ENCODE peak calls at places on chromosomes 5 and 9, in seven cellular contexts. One of them, this sample, is unnamed.

GRCh38 chr9:80867731-80868130 is 821.6 kb downstream of the TLE1 start:
- DNase-seq in upper lobe of left lung: no peak
- DNase-seq in WTC11: no peak
- DNase-seq in left ventricle myocardium inferior: no peak
- DNase-seq in upper lobe of right lung: no peak
- DNase-seq in NAMALWA: no peak
- DNase-seq in small intestine: no peak
- DNase-seq in this sample: no peak

GRCh38 chr9:133615897-133616188 is 6.7 kb upstream of the FAM163B start:
- DNase-seq in upper lobe of left lung: no peak
- DNase-seq in WTC11: no peak
- DNase-seq in left ventricle myocardium inferior: no peak
- DNase-seq in upper lobe of right lung: no peak
- DNase-seq in NAMALWA: no peak
- DNase-seq in small intestine: no peak
- DNase-seq in this sample: no peak

GRCh38 chr5:34490501-34491250 is 165.5 kb upstream of the RAI14 start:
- DNase-seq in upper lobe of left lung: no peak
- DNase-seq in WTC11: peak
- DNase-seq in left ventricle myocardium inferior: no peak
- DNase-seq in upper lobe of right lung: no peak
- DNase-seq in NAMALWA: no peak
- DNase-seq in small intestine: no peak
- DNase-seq in this sample: no peak

GRCh38 chr9:105191508-105192118 is 52.8 kb upstream of the SLC44A1 start:
- DNase-seq in upper lobe of left lung: no peak
- DNase-seq in WTC11: no peak
- DNase-seq in left ventricle myocardium inferior: no peak
- DNase-seq in upper lobe of right lung: no peak
- DNase-seq in NAMALWA: no peak
- DNase-seq in small intestine: peak
- DNase-seq in this sample: peak

GRCh38 chr9:110728058-110728457 is 59.5 kb downstream of the MUSK start:
- DNase-seq in upper lobe of left lung: no peak
- DNase-seq in WTC11: no peak
- DNase-seq in left ventricle myocardium inferior: no peak
- DNase-seq in upper lobe of right lung: no peak
- DNase-seq in NAMALWA: no peak
- DNase-seq in small intestine: no peak
- DNase-seq in this sample: no peak

GRCh38 chr9:129460323-129461261 is 160.3 kb downstream of the C9orf50 start:
- DNase-seq in upper lobe of left lung: peak
- DNase-seq in WTC11: peak
- DNase-seq in left ventricle myocardium inferior: peak
- DNase-seq in upper lobe of right lung: peak
- DNase-seq in NAMALWA: peak
- DNase-seq in small intestine: peak
- DNase-seq in this sample: peak

GRCh38 chr9:114504341-114505186 is 709 bp downstream of the WHRN start:
- DNase-seq in upper lobe of left lung: peak
- DNase-seq in WTC11: peak
- DNase-seq in left ventricle myocardium inferior: peak
- DNase-seq in upper lobe of right lung: peak
- DNase-seq in NAMALWA: no peak
- DNase-seq in small intestine: peak
- DNase-seq in this sample: peak

GRCh38 chr9:12739014-12739413 is 35.8 kb upstream of the LURAP1L start:
- DNase-seq in upper lobe of left lung: no peak
- DNase-seq in WTC11: no peak
- DNase-seq in left ventricle myocardium inferior: no peak
- DNase-seq in upper lobe of right lung: no peak
- DNase-seq in NAMALWA: no peak
- DNase-seq in small intestine: no peak
- DNase-seq in this sample: no peak

GRCh38 chr9:138102246-138103051 is 224.9 kb downstream of the CACNA1B start:
- DNase-seq in upper lobe of left lung: peak
- DNase-seq in WTC11: no peak
- DNase-seq in left ventricle myocardium inferior: no peak
- DNase-seq in upper lobe of right lung: peak
- DNase-seq in NAMALWA: no peak
- DNase-seq in small intestine: no peak
- DNase-seq in this sample: no peak

GRCh38 chr9:114989600-114990410 is 59.4 kb upstream of the TNFSF8 start:
- DNase-seq in upper lobe of left lung: peak
- DNase-seq in WTC11: no peak
- DNase-seq in left ventricle myocardium inferior: no peak
- DNase-seq in upper lobe of right lung: no peak
- DNase-seq in NAMALWA: no peak
- DNase-seq in small intestine: no peak
- DNase-seq in this sample: no peak

GRCh38 chr9:131631254-131631653 is 85.9 kb downstream of the PRRT1B start:
- DNase-seq in upper lobe of left lung: no peak
- DNase-seq in WTC11: no peak
- DNase-seq in left ventricle myocardium inferior: no peak
- DNase-seq in upper lobe of right lung: no peak
- DNase-seq in NAMALWA: no peak
- DNase-seq in small intestine: no peak
- DNase-seq in this sample: no peak

GRCh38 chr5:127957183-127957582 is 126.4 kb upstream of the SLC12A2 start:
- DNase-seq in upper lobe of left lung: no peak
- DNase-seq in WTC11: no peak
- DNase-seq in left ventricle myocardium inferior: peak
- DNase-seq in upper lobe of right lung: no peak
- DNase-seq in NAMALWA: no peak
- DNase-seq in small intestine: peak
- DNase-seq in this sample: peak

GRCh38 chr5:96893342-96893741 is 17.0 kb downstream of the ERAP2 start:
- DNase-seq in upper lobe of left lung: no peak
- DNase-seq in WTC11: no peak
- DNase-seq in left ventricle myocardium inferior: no peak
- DNase-seq in upper lobe of right lung: no peak
- DNase-seq in NAMALWA: no peak
- DNase-seq in small intestine: no peak
- DNase-seq in this sample: no peak

GRCh38 chr5:156677963-156678362 is 172.1 kb upstream of the PPP1R2B start:
- DNase-seq in upper lobe of left lung: no peak
- DNase-seq in WTC11: no peak
- DNase-seq in left ventricle myocardium inferior: peak
- DNase-seq in upper lobe of right lung: no peak
- DNase-seq in NAMALWA: no peak
- DNase-seq in small intestine: no peak
- DNase-seq in this sample: no peak

GRCh38 chr9:133658442-133659431 is 22.6 kb downstream of the DBH start:
- DNase-seq in upper lobe of left lung: peak
- DNase-seq in WTC11: peak
- DNase-seq in left ventricle myocardium inferior: peak
- DNase-seq in upper lobe of right lung: no peak
- DNase-seq in NAMALWA: no peak
- DNase-seq in small intestine: peak
- DNase-seq in this sample: peak

GRCh38 chr9:19156026-19156474 is 28.8 kb upstream of the PLIN2 start:
- DNase-seq in upper lobe of left lung: no peak
- DNase-seq in WTC11: no peak
- DNase-seq in left ventricle myocardium inferior: no peak
- DNase-seq in upper lobe of right lung: no peak
- DNase-seq in NAMALWA: no peak
- DNase-seq in small intestine: no peak
- DNase-seq in this sample: no peak

GRCh38 chr9:100601216-100601615 is 23.3 kb downstream of the CAVIN4 start:
- DNase-seq in upper lobe of left lung: no peak
- DNase-seq in WTC11: peak
- DNase-seq in left ventricle myocardium inferior: no peak
- DNase-seq in upper lobe of right lung: no peak
- DNase-seq in NAMALWA: peak
- DNase-seq in small intestine: peak
- DNase-seq in this sample: no peak

GRCh38 chr5:16855475-16855874 is 80.6 kb downstream of the MYO10 start:
- DNase-seq in upper lobe of left lung: no peak
- DNase-seq in WTC11: no peak
- DNase-seq in left ventricle myocardium inferior: no peak
- DNase-seq in upper lobe of right lung: no peak
- DNase-seq in NAMALWA: no peak
- DNase-seq in small intestine: peak
- DNase-seq in this sample: peak

GRCh38 chr9:126496781-126497667 is 116.7 kb upstream of the LMX1B start:
- DNase-seq in upper lobe of left lung: no peak
- DNase-seq in WTC11: no peak
- DNase-seq in left ventricle myocardium inferior: no peak
- DNase-seq in upper lobe of right lung: no peak
- DNase-seq in NAMALWA: no peak
- DNase-seq in small intestine: no peak
- DNase-seq in this sample: no peak

GRCh38 chr5:83312672-83313071 is 158.9 kb upstream of the VCAN start:
- DNase-seq in upper lobe of left lung: no peak
- DNase-seq in WTC11: no peak
- DNase-seq in left ventricle myocardium inferior: no peak
- DNase-seq in upper lobe of right lung: no peak
- DNase-seq in NAMALWA: no peak
- DNase-seq in small intestine: no peak
- DNase-seq in this sample: no peak

GRCh38 chr5:42944989-42945388 is 95.1 kb downstream of the ANXA2R start:
- DNase-seq in upper lobe of left lung: no peak
- DNase-seq in WTC11: no peak
- DNase-seq in left ventricle myocardium inferior: no peak
- DNase-seq in upper lobe of right lung: no peak
- DNase-seq in NAMALWA: no peak
- DNase-seq in small intestine: no peak
- DNase-seq in this sample: no peak

GRCh38 chr5:171724771-171725609 is 60.6 kb upstream of the SMIM23 start:
- DNase-seq in upper lobe of left lung: no peak
- DNase-seq in WTC11: no peak
- DNase-seq in left ventricle myocardium inferior: no peak
- DNase-seq in upper lobe of right lung: no peak
- DNase-seq in NAMALWA: no peak
- DNase-seq in small intestine: no peak
- DNase-seq in this sample: no peak

GRCh38 chr5:13878357-13878756 is 66.1 kb downstream of the DNAH5 start:
- DNase-seq in upper lobe of left lung: no peak
- DNase-seq in WTC11: peak
- DNase-seq in left ventricle myocardium inferior: no peak
- DNase-seq in upper lobe of right lung: no peak
- DNase-seq in NAMALWA: no peak
- DNase-seq in small intestine: no peak
- DNase-seq in this sample: no peak

GRCh38 chr5:74665823-74666222 is 19.2 kb upstream of the HEXB start:
- DNase-seq in upper lobe of left lung: no peak
- DNase-seq in WTC11: no peak
- DNase-seq in left ventricle myocardium inferior: no peak
- DNase-seq in upper lobe of right lung: no peak
- DNase-seq in NAMALWA: no peak
- DNase-seq in small intestine: no peak
- DNase-seq in this sample: no peak

GRCh38 chr5:127296321-127296720 is 5.7 kb downstream of the MEGF10 start:
- DNase-seq in upper lobe of left lung: no peak
- DNase-seq in WTC11: no peak
- DNase-seq in left ventricle myocardium inferior: no peak
- DNase-seq in upper lobe of right lung: no peak
- DNase-seq in NAMALWA: no peak
- DNase-seq in small intestine: no peak
- DNase-seq in this sample: no peak